ENCODE peak calls at places on chromosome 19, in four cellular contexts. A is NCI-H1694; U is stimulated activated naive CD4-positive, alpha-beta T cell; W is NCI-H2171 treated with DMSO at 0.1 percent for 48 hours. N is an unnamed sample.

GRCh38 chr19:45351401-45351952 is 10.9 kb downstream of the KLC3 start:
- DNase-seq in A (no peak), U (no peak), W (no peak), N (no peak)

GRCh38 chr19:18439025-18439909 is 1.3 kb upstream of the ISYNA1 start:
- DNase-seq in A (no peak), W (no peak), U (no peak), N (no peak)

GRCh38 chr19:2246801-2247361 is 2.2 kb upstream of the AMH start:
- DNase-seq in U (no peak), A (no peak), W (no peak), N (no peak)

GRCh38 chr19:45809643-45810159 is 5.4 kb downstream of the RSPH6A start:
- DNase-seq in U (no peak), W (peak; percentile 97), A (no peak), N (peak; percentile 26)

GRCh38 chr19:45439569-45440258 is 16.0 kb upstream of the ERCC1 start:
- DNase-seq in A (peak; percentile 55), W (peak; percentile 85), U (peak; percentile 86), N (peak; percentile 77)

GRCh38 chr19:12800873-12801465 is 631 bp downstream of the PRDX2 start:
- DNase-seq in W (no peak), U (no peak), A (no peak), N (no peak)

GRCh38 chr19:31338069-31338767 is 11.0 kb downstream of the TSHZ3 start:
- DNase-seq in W (no peak), A (no peak), U (no peak), N (no peak)

GRCh38 chr19:43446746-43447489 is 18.5 kb downstream of the LYPD3 start:
- DNase-seq in W (peak; percentile 56), A (peak; percentile 59), U (peak; percentile 59), N (peak; percentile 76)

GRCh38 chr19:54190503-54190941 is 586 bp upstream of the TSEN34 start:
- DNase-seq in W (peak; percentile 98), U (peak; percentile 100), A (peak; percentile 99), N (peak; percentile 99)

GRCh38 chr19:2026770-2027169 is 11.3 kb upstream of the BTBD2 start:
- DNase-seq in A (no peak), U (no peak), W (no peak), N (no peak)

GRCh38 chr19:49231389-49231788 is 73.8 kb downstream of the TRPM4 start:
- DNase-seq in U (no peak), W (no peak), A (no peak), N (no peak)

GRCh38 chr19:28680091-28680490 is 532.9 kb downstream of the UQCRFS1 start:
- DNase-seq in A (no peak), W (no peak), U (no peak), N (no peak)

GRCh38 chr19:35513975-35514809 is 743 bp upstream of the DMKN start:
- DNase-seq in W (no peak), U (no peak), A (no peak), N (no peak)

GRCh38 chr19:12364391-12365093 is 941 bp downstream of the ZNF442 start:
- DNase-seq in W (no peak), A (no peak), U (no peak), N (no peak)

GRCh38 chr19:10907925-10908324 is 20.5 kb downstream of the YIPF2 start:
- DNase-seq in U (no peak), A (no peak), W (no peak), N (no peak)

GRCh38 chr19:32858155-32858554 is 11.4 kb downstream of the SLC7A9 start:
- DNase-seq in W (no peak), U (no peak), A (no peak), N (no peak)

GRCh38 chr19:45477713-45478453 is 10.1 kb downstream of the FOSB start:
- DNase-seq in A (no peak), W (no peak), U (no peak), N (no peak)

GRCh38 chr19:45960595-45961235 is 12.9 kb downstream of the NOVA2 start:
- DNase-seq in U (no peak), A (no peak), W (no peak), N (no peak)

GRCh38 chr19:43779147-43779819 is 1.5 kb downstream of the KCNN4 start:
- DNase-seq in W (no peak), U (no peak), A (no peak), N (no peak)

GRCh38 chr19:1262687-1263123 is 6.4 kb upstream of the CIRBP start:
- DNase-seq in U (no peak), A (no peak), W (no peak), N (no peak)

GRCh38 chr19:55487884-55488687 is at the start of gene SSC5D:
- DNase-seq in W (peak; percentile 38), U (no peak), A (no peak), N (no peak)

GRCh38 chr19:43774103-43774939 is 6.5 kb downstream of the KCNN4 start:
- DNase-seq in U (no peak), A (no peak), W (peak; percentile 64), N (no peak)

GRCh38 chr19:28171983-28172382 is 1041.0 kb downstream of the UQCRFS1 start:
- DNase-seq in U (no peak), A (no peak), W (no peak), N (no peak)

GRCh38 chr19:44626067-44626624 is 12.8 kb downstream of the IGSF23 start:
- DNase-seq in W (no peak), U (no peak), A (no peak), N (no peak)

GRCh38 chr19:49497047-49497789 is 984 bp downstream of the RPS11 start:
- DNase-seq in U (peak; percentile 72), W (peak; percentile 21), A (peak; percentile 55), N (peak; percentile 37)

GRCh38 chr19:19417618-19418270 is 12.3 kb downstream of the GATAD2A start:
- DNase-seq in A (no peak), U (no peak), W (no peak), N (no peak)

GRCh38 chr19:52397310-52398090 is at the start of gene ZNF528:
- DNase-seq in A (no peak), U (peak; percentile 76), W (peak; percentile 88), N (peak; percentile 97)

GRCh38 chr19:13849277-13849676 is 27.7 kb upstream of the NANOS3 start:
- DNase-seq in A (no peak), W (no peak), U (no peak), N (no peak)

GRCh38 chr19:14061751-14062557 is at the start of gene PALM3:
- DNase-seq in U (no peak), W (no peak), A (no peak), N (no peak)

GRCh38 chr19:40253611-40254092 is 27.2 kb upstream of the CCNP start:
- DNase-seq in A (no peak), U (no peak), W (no peak), N (no peak)

GRCh38 chr19:4909172-4909896 is at the start of gene UHRF1:
- DNase-seq in U (no peak), A (peak; percentile 4), W (peak; percentile 80), N (peak; percentile 40)

GRCh38 chr19:47711652-47712239 is 1.5 kb upstream of the EHD2 start:
- DNase-seq in U (no peak), A (no peak), W (no peak), N (no peak)

GRCh38 chr19:372306-372890 is 27.8 kb upstream of the MIER2 start:
- DNase-seq in A (peak; percentile 82), U (no peak), W (peak; percentile 81), N (no peak)

GRCh38 chr19:15248648-15249559 is 16.7 kb upstream of the EPHX3 start:
- DNase-seq in W (no peak), A (no peak), U (no peak), N (no peak)

GRCh38 chr19:8340341-8341096 is 2.5 kb downstream of the KANK3 start:
- DNase-seq in W (no peak), A (no peak), U (no peak), N (no peak)

GRCh38 chr19:51439021-51439465 is 19.2 kb downstream of the SIGLEC8 start:
- DNase-seq in U (no peak), A (no peak), W (no peak), N (peak; percentile 54)

GRCh38 chr19:15101479-15102082 is 5.6 kb upstream of the SYDE1 start:
- DNase-seq in W (peak; percentile 17), U (peak; percentile 3), A (peak; percentile 40), N (peak; percentile 15)

N was measured in KG1.